ENCODE peak calls at places on chromosomes 7 and 10, in four cellular contexts. I is thoracic aorta, J is GM12865, C is B cell. F is an unnamed sample.

GRCh38 chr7:116525298-116525912 is 569 bp downstream of the CAV1 start:
- DNase-seq in I (no peak), C (peak), J (peak), F (no peak)

GRCh38 chr10:114821915-114822770 is 563 bp downstream of the FHIP2A start:
- DNase-seq in I (no peak), C (peak), J (peak), F (no peak)

GRCh38 chr10:74213571-74214162 is 62.6 kb downstream of the ADK start:
- DNase-seq in C (peak), J (peak), I (no peak), F (peak)

GRCh38 chr10:1874533-1874932 is 137.2 kb upstream of the ADARB2 start:
- DNase-seq in C (no peak), I (no peak), J (peak), F (no peak)

GRCh38 chr7:22108151-22108845 is 162.6 kb upstream of the CDCA7L start:
- DNase-seq in I (no peak), J (no peak), C (no peak), F (no peak)

GRCh38 chr10:110803830-110804338 is 67.8 kb upstream of the PDCD4 start:
- DNase-seq in C (peak), I (no peak), J (peak), F (no peak)

GRCh38 chr10:107611101-107611500 is 446.6 kb upstream of the SORCS1 start:
- DNase-seq in C (no peak), J (no peak), I (no peak), F (no peak)

GRCh38 chr10:75572478-75572877 is 141.1 kb downstream of the LRMDA start:
- DNase-seq in I (no peak), C (no peak), J (no peak), F (no peak)

GRCh38 chr10:74189999-74190421 is 39.0 kb downstream of the ADK start:
- DNase-seq in C (peak), I (no peak), J (peak), F (peak)

GRCh38 chr10:80500572-80501380 is 36.9 kb upstream of the SH2D4B start:
- DNase-seq in I (no peak), C (peak), J (peak), F (no peak)

GRCh38 chr7:121005996-121006565 is 17.6 kb downstream of the CPED1 start:
- DNase-seq in I (no peak), C (no peak), J (no peak), F (no peak)

GRCh38 chr10:7288060-7288690 is 122.7 kb downstream of the SFMBT2 start:
- DNase-seq in J (no peak), C (no peak), I (no peak), F (no peak)

GRCh38 chr10:32139223-32140073 is 83.2 kb upstream of the KIF5B start:
- DNase-seq in C (no peak), J (peak), I (peak), F (peak)
- TF ChIP-seq CTCF in C (no peak), J (no peak), I (no peak), F (no peak)

GRCh38 chr10:98577578-98577977 is 130.8 kb upstream of the HPS1 start:
- DNase-seq in C (no peak), I (no peak), J (no peak), F (no peak)
- TF ChIP-seq CTCF in C (no peak), I (no peak), J (no peak), F (no peak)

GRCh38 chr7:151012921-151013347 is 11.4 kb downstream of the ATG9B start:
- DNase-seq in J (no peak), C (peak), I (no peak), F (no peak)
- TF ChIP-seq CTCF in J (peak), C (peak), I (peak), F (peak)

DNA sequence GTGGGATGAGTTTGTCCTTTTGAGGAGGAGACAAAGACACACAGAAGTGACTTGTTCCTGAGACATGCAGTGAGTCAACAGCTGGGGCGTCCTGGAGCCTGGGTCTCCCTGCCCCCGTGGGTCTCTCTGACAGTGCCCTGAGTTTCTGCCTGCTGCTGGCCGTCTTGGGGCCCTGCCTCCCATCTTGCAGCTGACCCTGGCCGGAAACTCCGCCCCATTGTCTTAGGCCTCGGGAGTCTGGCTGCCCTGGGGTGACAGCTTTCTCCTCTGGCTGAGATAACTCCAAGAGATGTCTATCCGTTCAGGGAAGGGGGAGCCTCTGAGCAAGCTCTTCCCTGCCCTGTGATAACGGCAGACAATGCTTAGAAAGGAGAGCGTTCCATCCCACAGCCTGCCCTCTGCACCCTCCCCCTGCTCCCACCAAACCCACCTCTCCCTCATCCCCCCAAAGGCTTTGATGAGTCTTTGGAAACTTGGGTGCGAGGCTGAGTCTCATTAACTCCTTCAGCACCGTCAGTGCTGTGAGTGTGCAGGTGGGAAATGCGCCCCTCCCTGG is 69.5 kb upstream of the PODXL start:
- DNase-seq in C (no peak), J (no peak), I (no peak), F (no peak)
- TF ChIP-seq CTCF in C (no peak), J (no peak), I (no peak), F (peak)

GRCh38 chr10:119644994-119645393 is 6.2 kb upstream of the BAG3 start:
- DNase-seq in J (no peak), C (no peak), I (no peak), F (no peak)

GRCh38 chr10:119642556-119643111 is 8.5 kb upstream of the BAG3 start:
- DNase-seq in J (no peak), I (no peak), C (no peak), F (no peak)

GRCh38 chr10:119640875-119641526 is 10.2 kb upstream of the BAG3 start:
- DNase-seq in C (no peak), I (no peak), J (no peak), F (no peak)

GRCh38 chr10:119644215-119644826 is 6.9 kb upstream of the BAG3 start:
- DNase-seq in I (no peak), C (no peak), J (no peak), F (no peak)

DNA sequence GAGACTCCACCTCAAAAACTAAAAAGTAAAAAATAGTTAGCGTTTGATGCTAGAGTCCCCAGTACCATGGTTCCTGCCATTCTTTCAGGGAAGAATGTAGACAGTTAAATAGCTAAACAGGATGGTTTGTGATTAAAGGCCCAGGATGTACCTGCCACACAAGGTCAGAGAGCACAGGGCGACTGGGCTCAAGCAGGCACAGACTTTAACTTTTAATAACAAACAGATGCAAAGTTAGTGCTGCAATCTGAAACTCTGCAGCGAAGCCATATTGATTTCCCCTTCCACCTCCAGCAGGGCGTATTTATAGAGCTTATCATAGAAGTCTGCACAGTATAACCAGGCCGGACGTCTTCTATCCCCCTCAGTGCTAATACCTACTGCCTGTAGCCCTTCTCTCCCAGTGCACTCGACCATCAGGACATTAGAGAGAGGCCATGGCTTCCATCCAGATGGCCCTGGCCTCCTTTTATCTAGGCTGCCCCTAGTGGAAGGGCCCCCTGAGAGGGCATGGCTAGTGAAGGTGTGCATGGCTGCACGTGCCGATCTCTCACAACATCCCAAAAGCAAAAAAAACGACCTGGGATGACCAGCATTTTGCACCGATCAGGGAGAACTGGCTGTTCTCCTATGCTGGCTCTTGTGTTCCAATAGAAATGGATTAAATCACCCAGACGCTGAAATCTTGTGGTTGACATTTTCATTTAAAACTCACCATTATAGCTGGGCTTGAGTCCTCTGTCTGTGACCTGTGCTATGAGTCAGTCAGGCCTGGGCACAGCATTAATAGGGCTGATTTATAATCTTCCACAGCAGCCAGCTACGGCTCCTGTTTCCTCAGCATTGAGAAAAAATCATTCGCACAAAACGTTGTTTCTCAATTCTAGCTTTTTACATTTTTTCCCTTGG is 7.6 kb upstream of the BAG3 start:
- DNase-seq in I (no peak), J (no peak), C (no peak), F (no peak)
- TF ChIP-seq CTCF in I (no peak), J (no peak), C (no peak), F (no peak)

GRCh38 chr7:134420509-134421125 is 38.3 kb downstream of the AKR1B1 start:
- DNase-seq in J (peak), C (no peak), I (no peak), F (peak)
- TF ChIP-seq CTCF in J (peak), C (no peak), I (peak), F (peak)

GRCh38 chr7:73382938-73383503 is 50.6 kb upstream of the FZD9 start:
- DNase-seq in J (no peak), I (no peak), C (no peak), F (no peak)
- TF ChIP-seq CTCF in J (no peak), I (no peak), C (no peak), F (no peak)

GRCh38 chr7:2759736-2760097 is 71.7 kb downstream of the AMZ1 start:
- DNase-seq in I (no peak), J (no peak), C (no peak), F (no peak)

GRCh38 chr7:2758673-2759603 is 70.9 kb downstream of the AMZ1 start:
- DNase-seq in C (no peak), I (no peak), J (peak), F (no peak)

GRCh38 chr7:2761131-2761624 is 73.2 kb downstream of the AMZ1 start:
- DNase-seq in C (no peak), I (no peak), J (no peak), F (no peak)

GRCh38 chr7:2761801-2762497 is 73.9 kb downstream of the AMZ1 start:
- DNase-seq in J (no peak), C (no peak), I (no peak), F (no peak)

GRCh38 chr7:2760098-2760889 is 72.3 kb downstream of the AMZ1 start:
- DNase-seq in J (peak), C (no peak), I (no peak), F (no peak)
- TF ChIP-seq CTCF in J (peak), C (no peak), I (peak), F (peak)

GRCh38 chr10:133200621-133201031 is 29.4 kb upstream of the UTF1 start:
- DNase-seq in C (no peak), I (no peak), J (no peak), F (no peak)
- TF ChIP-seq CTCF in C (no peak), I (no peak), J (no peak), F (no peak)